ENCODE peak calls at places on chromosome 1, in five cellular contexts. V, D, I, C and U are unnamed samples. For H3K27me3 and H3K9me3, the result is how much of the 10 kb centered on the place peaks cover.

GRCh38 chr1:163195728-163196448 is 6.8 kb downstream of the RGS5 start:
- DNase-seq in I (no peak), V (no peak), C (no peak), D (peak), U (no peak)

GRCh38 chr1:116008651-116009380 is 32.5 kb downstream of the SLC22A15 start:
- DNase-seq in C (no peak), V (no peak), I (no peak), D (no peak), U (no peak)

GRCh38 chr1:162335126-162335525 is 41.5 kb downstream of the SPATA46 start:
- DNase-seq in V (no peak), D (peak), I (peak), C (no peak), U (no peak)

GRCh38 chr1:212256404-212256803 is 28.8 kb upstream of the PPP2R5A start:
- DNase-seq in V (no peak), I (no peak), D (no peak), C (no peak), U (no peak)

GRCh38 chr1:157163273-157164127 is 25.3 kb upstream of the ETV3 start:
- DNase-seq in V (peak), I (peak), D (peak), C (peak), U (peak)

GRCh38 chr1:206967096-206967851 is 3.0 kb downstream of the FCAMR start:
- DNase-seq in I (no peak), V (peak), C (no peak), D (peak), U (no peak)

GRCh38 chr1:89199515-89199914 is 773 bp upstream of the GBP4 start:
- DNase-seq in C (no peak), D (no peak), V (no peak), I (no peak), U (no peak)

GRCh38 chr1:75310067-75310466 is 175.9 kb downstream of the LHX8 start:
- DNase-seq in D (peak), I (no peak), V (no peak), C (no peak), U (peak)

DNA sequence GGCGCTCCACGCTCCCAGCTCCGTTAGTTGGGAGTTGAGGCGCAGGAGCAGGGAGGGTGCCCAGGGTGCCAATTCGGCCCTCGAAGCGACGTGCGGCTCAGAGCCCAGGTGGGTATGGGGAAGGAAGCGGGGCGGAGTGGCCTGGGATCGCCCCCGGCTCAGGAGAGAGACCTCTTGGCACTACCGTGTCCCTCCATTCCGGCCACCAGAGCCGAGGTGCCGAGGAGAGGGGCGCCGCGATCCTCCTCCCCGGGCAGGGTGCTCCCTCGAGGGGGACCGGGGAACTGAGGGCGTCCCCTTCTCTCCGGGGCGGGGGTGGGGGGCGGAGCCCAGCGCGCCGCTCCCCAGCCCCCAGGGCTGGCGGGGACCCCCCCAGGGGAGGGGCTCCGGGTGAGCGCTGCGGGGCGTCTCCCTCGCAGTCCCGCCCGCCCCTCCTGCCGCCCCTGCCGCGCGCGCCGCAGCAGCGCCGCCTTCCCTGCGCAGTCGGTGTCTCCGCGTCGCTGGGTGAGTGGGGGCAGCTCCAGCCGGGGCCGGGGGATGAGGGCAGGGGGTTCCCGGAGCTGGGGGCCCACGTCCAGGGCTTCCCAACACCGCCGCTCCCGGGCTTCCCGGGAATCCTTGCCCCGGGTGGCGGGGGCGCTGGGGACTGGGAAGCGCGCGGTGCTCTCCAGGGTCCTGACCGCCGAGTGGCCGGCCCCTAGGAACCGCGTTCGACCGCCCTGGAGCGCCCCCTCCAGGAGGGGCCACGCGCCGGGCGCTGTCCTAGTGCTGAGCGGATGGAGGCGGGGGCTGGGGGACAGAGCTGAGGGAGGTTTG is at the start of gene HPCA:
- DNase-seq in I (peak), C (no peak), D (peak), V (peak), U (peak)
- H3K27me3 ChIP-seq in I (half or more), C (half or more), D (under half), V (under half), U (under half)

GRCh38 chr1:242623118-242623517 is 98.6 kb upstream of the PLD5 start:
- DNase-seq in V (no peak), D (no peak), I (no peak), C (no peak), U (no peak)
- H3K9me3 ChIP-seq in V (under half), D (under half), I (under half), C (under half), U (under half)

GRCh38 chr1:17306921-17307320 is 1.1 kb upstream of the PADI4 start:
- DNase-seq in V (no peak), I (no peak), C (no peak), D (no peak), U (no peak)
- H3K27me3 ChIP-seq in V (under half), I (under half), C (under half), D (under half), U (under half)

DNA sequence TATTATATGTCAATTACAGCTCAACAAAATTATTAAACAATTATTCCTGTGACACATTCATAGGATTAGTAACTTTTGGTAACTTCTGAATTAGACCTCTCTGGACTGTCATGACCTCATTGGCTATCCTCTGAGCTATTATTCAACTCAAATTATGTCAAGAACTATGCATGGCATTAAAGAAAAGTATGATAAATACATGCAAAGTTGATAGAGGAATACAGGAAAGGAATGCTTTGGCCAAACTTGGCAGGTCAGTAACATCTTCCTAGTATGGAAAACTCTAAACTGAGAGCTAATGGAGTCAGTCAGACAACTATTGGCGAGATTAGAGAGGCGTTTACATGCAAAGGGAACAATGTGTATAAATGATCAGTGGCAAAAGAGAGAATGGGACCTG is 158.4 kb downstream of the DUSP10 start:
- DNase-seq in I (no peak), V (no peak), D (peak), C (no peak), U (no peak)
- H3K9me3 ChIP-seq in I (under half), V (under half), D (under half), C (under half), U (under half)

GRCh38 chr1:165057956-165058355 is 298.6 kb downstream of the LMX1A start:
- DNase-seq in D (no peak), C (no peak), I (no peak), V (no peak), U (no peak)

GRCh38 chr1:165060285-165060793 is 296.2 kb downstream of the LMX1A start:
- DNase-seq in V (no peak), D (no peak), C (no peak), I (no peak), U (no peak)

GRCh38 chr1:165063181-165063955 is 293.1 kb downstream of the LMX1A start:
- DNase-seq in I (no peak), C (no peak), V (no peak), D (no peak), U (no peak)

GRCh38 chr1:165056914-165057313 is 299.6 kb downstream of the LMX1A start:
- DNase-seq in C (no peak), D (no peak), V (no peak), I (no peak), U (no peak)

DNA sequence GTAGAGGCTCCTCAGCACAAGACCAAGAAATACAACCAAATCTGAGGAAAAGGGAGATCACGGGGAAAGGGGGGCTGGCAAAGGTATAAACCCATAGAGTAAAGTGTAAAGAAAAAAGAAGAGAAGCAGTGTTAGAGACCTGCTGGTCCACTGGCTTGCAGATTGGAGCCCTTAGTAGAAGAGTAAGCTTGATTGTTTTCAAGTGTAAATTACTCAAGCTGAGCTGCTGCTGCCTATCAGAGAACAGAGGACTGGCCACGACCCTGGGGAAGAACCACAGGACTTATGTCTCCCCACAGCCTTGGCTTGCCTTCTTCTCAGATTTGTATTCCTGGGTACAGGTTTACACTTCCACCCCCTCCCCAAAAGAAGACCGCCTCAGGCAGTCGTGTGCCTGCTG is 294.2 kb downstream of the LMX1A start:
- DNase-seq in V (no peak), C (no peak), D (no peak), I (no peak), U (no peak)
- H3K27me3 ChIP-seq in V (under half), C (under half), D (under half), I (under half), U (under half)

GRCh38 chr1:67612690-67613322 is 72.2 kb upstream of the GADD45A start:
- DNase-seq in V (peak), C (no peak), I (peak), D (no peak), U (peak)

GRCh38 chr1:67618285-67619018 is 66.5 kb upstream of the GADD45A start:
- DNase-seq in C (peak), I (peak), V (peak), D (peak), U (peak)

GRCh38 chr1:67616394-67616985 is 68.5 kb upstream of the GADD45A start:
- DNase-seq in C (no peak), V (no peak), D (peak), I (no peak), U (no peak)

GRCh38 chr1:67614511-67614934 is 70.5 kb upstream of the GADD45A start:
- DNase-seq in C (no peak), D (no peak), I (no peak), V (peak), U (no peak)

DNA sequence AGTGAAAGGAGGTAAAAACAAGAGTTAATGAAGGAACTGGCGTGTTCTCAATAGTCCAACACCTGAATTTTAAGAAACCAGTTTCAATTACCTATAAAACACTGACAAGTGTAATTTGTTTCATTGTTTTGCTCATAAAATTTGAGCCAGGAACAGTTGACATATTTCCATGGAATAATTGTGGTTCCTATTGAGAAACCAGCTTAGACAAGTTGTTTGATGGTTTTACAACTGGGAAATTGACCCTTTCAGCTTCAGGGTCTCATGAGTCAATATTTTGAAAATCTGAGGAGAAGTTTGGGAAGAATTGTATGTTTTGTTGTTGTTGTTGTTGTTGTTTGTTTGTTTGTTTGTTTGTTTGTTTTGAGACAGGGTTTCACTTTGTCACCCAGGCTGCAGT is 69.1 kb upstream of the GADD45A start:
- DNase-seq in D (no peak), I (no peak), V (no peak), C (no peak), U (no peak)
- H3K9me3 ChIP-seq in D (under half), I (under half), V (under half), C (under half), U (under half)

DNA sequence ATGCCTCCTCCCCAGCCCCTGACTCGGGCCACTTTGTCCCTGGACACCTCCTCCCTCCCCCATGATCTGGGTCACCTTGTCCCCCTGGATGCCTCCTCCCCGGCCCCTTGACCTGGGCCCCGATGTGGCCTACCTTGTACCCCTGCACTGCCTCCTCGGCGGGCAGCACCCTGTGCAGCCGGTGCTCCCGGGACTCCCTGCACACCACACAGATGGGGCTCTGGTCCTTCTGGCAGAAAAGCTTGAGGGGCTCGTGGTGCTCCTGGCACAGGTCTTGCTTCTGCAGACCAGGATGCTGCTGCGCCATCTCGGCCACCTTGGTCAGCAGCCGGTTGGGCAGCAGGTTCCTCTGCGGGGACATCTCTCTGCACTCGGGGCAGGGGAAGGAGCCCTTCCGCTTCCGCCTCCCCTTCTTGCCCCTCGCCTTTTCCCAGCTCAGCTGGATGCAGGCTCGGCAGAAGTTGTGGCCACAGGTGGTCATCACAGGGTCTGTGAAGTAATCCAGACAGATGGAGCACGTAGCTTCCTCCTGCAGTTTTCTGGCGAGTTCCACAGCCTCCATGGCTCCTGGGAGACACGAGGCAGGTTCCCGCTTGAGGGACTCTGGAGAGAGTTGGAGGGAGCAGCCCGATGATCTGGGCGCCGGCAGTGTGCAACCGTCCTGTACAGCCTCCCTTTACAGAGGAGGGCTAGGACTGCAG is 2.0 kb downstream of the TRIM17 start:
- DNase-seq in D (no peak), C (no peak), I (no peak), V (no peak), U (no peak)
- H3K27me3 ChIP-seq in D (under half), C (under half), I (under half), V (under half), U (under half)